ENCODE peak calls at places on chromosomes 5 and 9, in five cellular contexts. H is progenitor cell of endocrine pancreas, Q is HTR-8/SVneo, R is bronchial epithelial cell, M is GM20000. S is an unnamed sample.

GRCh38 chr9:38277601-38278200 is 114.8 kb upstream of the ALDH1B1 start:
- DNase-seq in H (no peak), R (peak; percentile 11), M (no peak), Q (no peak), S (no peak)

GRCh38 chr5:178249191-178249989 is 16.8 kb upstream of the PHYKPL start:
- DNase-seq in M (no peak), Q (no peak), R (peak; percentile 74), H (no peak), S (peak; percentile 76)

GRCh38 chr5:81020478-81021167 is 60.5 kb downstream of the RASGRF2 start:
- DNase-seq in H (no peak), Q (no peak), M (no peak), R (peak; percentile 7), S (peak; percentile 33)

GRCh38 chr9:104820336-104820735 is 56.4 kb downstream of the NIPSNAP3B start:
- DNase-seq in H (no peak), M (no peak), R (no peak), Q (no peak), S (no peak)

GRCh38 chr5:168883253-168883880 is 304.2 kb upstream of the PANK3 start:
- DNase-seq in H (no peak), Q (no peak), M (no peak), R (no peak), S (no peak)

GRCh38 chr5:160088805-160089204 is 30.4 kb downstream of the PWWP2A start:
- DNase-seq in R (no peak), Q (no peak), M (no peak), H (no peak), S (no peak)

GRCh38 chr5:78492650-78493049 is 132.2 kb downstream of the SCAMP1 start:
- DNase-seq in H (no peak), Q (no peak), M (no peak), R (no peak), S (no peak)

GRCh38 chr5:10595678-10596309 is 31.9 kb downstream of the ANKRD33B start:
- DNase-seq in M (no peak), Q (peak; percentile 94), R (peak; percentile 98), H (no peak), S (peak; percentile 93)

GRCh38 chr5:141547921-141548320 is 59.0 kb downstream of the PCDHGC5 start:
- DNase-seq in H (no peak), R (no peak), M (no peak), Q (no peak), S (no peak)

GRCh38 chr5:73818357-73818756 is 192.4 kb downstream of the ARHGEF28 start:
- DNase-seq in Q (no peak), R (peak; percentile 83), H (no peak), M (no peak), S (peak; percentile 82)

GRCh38 chr9:34588671-34589370 is 703 bp downstream of the CNTFR start:
- DNase-seq in H (no peak), Q (no peak), M (no peak), R (no peak), S (no peak)

GRCh38 chr5:123033157-123033671 is 3.3 kb downstream of the PPIC start:
- DNase-seq in Q (no peak), R (peak; percentile 46), M (no peak), H (no peak), S (peak; percentile 33)

GRCh38 chr5:53073349-53073748 is 36.2 kb downstream of the MOCS2 start:
- DNase-seq in M (no peak), R (no peak), Q (no peak), H (no peak), S (no peak)

GRCh38 chr5:36240779-36241635 is 718 bp downstream of the NADK2 start:
- DNase-seq in M (peak; percentile 65), H (peak; percentile 52), R (peak; percentile 41), Q (peak; percentile 74), S (peak; percentile 58)

GRCh38 chr5:138989720-138990119 is 114.6 kb upstream of the LRRTM2 start:
- DNase-seq in R (no peak), H (no peak), M (no peak), Q (no peak), S (no peak)

GRCh38 chr5:66351822-66352221 is 207.7 kb downstream of the SREK1 start:
- DNase-seq in M (no peak), Q (no peak), R (no peak), H (no peak), S (no peak)

GRCh38 chr5:13771011-13771571 is 173.4 kb downstream of the DNAH5 start:
- DNase-seq in H (no peak), M (no peak), R (no peak), Q (peak; percentile 5), S (peak; percentile 13)

GRCh38 chr5:52457808-52458207 is 329.9 kb upstream of the ITGA1 start:
- DNase-seq in M (no peak), Q (no peak), R (no peak), H (no peak), S (no peak)

GRCh38 chr9:137006116-137007003 is 10.0 kb upstream of the CLIC3 start:
- DNase-seq in Q (no peak), H (no peak), R (no peak), M (no peak), S (no peak)

GRCh38 chr5:149873896-149874295 is 70.7 kb downstream of the PDE6A start:
- DNase-seq in Q (no peak), R (no peak), H (no peak), M (no peak), S (no peak)

GRCh38 chr5:96157077-96157780 is 195.6 kb upstream of the ELL2 start:
- DNase-seq in H (no peak), M (no peak), Q (no peak), R (peak; percentile 67), S (peak; percentile 76)

GRCh38 chr5:135213034-135213386 is 179.0 kb upstream of the PITX1 start:
- DNase-seq in R (no peak), Q (no peak), H (no peak), M (no peak), S (no peak)

GRCh38 chr5:78547731-78548189 is 100.8 kb downstream of the LHFPL2 start:
- DNase-seq in M (no peak), H (no peak), R (no peak), Q (no peak), S (no peak)

GRCh38 chr9:134940236-134941208 is 22.8 kb upstream of the FCN1 start:
- DNase-seq in H (no peak), M (no peak), R (no peak), Q (no peak), S (no peak)

GRCh38 chr5:39151731-39152130 is 67.6 kb downstream of the FYB1 start:
- DNase-seq in R (no peak), H (no peak), Q (no peak), M (no peak), S (no peak)

GRCh38 chr9:36765077-36765390 is 192.3 kb downstream of the MELK start:
- DNase-seq in R (no peak), H (no peak), M (no peak), Q (no peak), S (no peak)

GRCh38 chr5:177982956-177983355 is 13.1 kb downstream of the PROP1 start:
- DNase-seq in M (no peak), H (no peak), Q (no peak), R (no peak), S (no peak)

GRCh38 chr9:24582363-24583126 is 36.8 kb upstream of the IZUMO3 start:
- DNase-seq in H (no peak), Q (no peak), R (peak; percentile 32), M (no peak), S (peak; percentile 3)

GRCh38 chr9:27423919-27424710 is 100.0 kb upstream of the IFNK start:
- DNase-seq in M (no peak), H (no peak), R (peak; percentile 64), Q (no peak), S (peak; percentile 47)

GRCh38 chr5:141778211-141778610 is 96.2 kb upstream of the ARAP3 start:
- DNase-seq in Q (peak; percentile 62), R (peak; percentile 58), H (no peak), M (no peak), S (peak; percentile 62)

GRCh38 chr5:111775224-111775623 is 18.2 kb upstream of the NREP start:
- DNase-seq in Q (no peak), R (no peak), M (no peak), H (no peak), S (no peak)

GRCh38 chr5:58127486-58128220 is 332.2 kb downstream of the PLK2 start:
- DNase-seq in Q (no peak), M (no peak), R (peak; percentile 7), H (no peak), S (no peak)

GRCh38 chr5:107068782-107069181 is 602.0 kb downstream of the EFNA5 start:
- DNase-seq in H (no peak), M (no peak), Q (no peak), R (no peak), S (no peak)

GRCh38 chr5:65927497-65928340 is 1.3 kb downstream of the ERBIN start:
- DNase-seq in M (peak; percentile 71), H (no peak), Q (no peak), R (peak; percentile 64), S (peak; percentile 59)

GRCh38 chr5:136080113-136080482 is 51.3 kb downstream of the TGFBI start:
- DNase-seq in H (no peak), Q (no peak), R (no peak), M (no peak), S (peak; percentile 49)